ENCODE peak calls at places on chromosomes 7 and 10, in ten cellular contexts. O, E, W, I, J, D, M, A, F and V are unnamed samples.

GRCh38 chr7:49580000-49580399 is 193.4 kb upstream of the VWC2 start:
- DNase-seq in F (no peak), A (no peak), M (no peak), I (no peak), J (no peak), E (no peak), W (no peak), O (no peak), D (no peak), V (no peak)

GRCh38 chr7:135729230-135729629 is 1.2 kb upstream of the SLC13A4 start:
- DNase-seq in F (no peak), O (no peak), M (no peak), E (no peak), J (no peak), I (no peak), W (peak; percentile 30), A (peak; percentile 56), D (no peak), V (no peak)

GRCh38 chr10:129580897-129581296 is 113.9 kb downstream of the MGMT start:
- DNase-seq in A (no peak), E (no peak), O (no peak), W (no peak), M (no peak), F (no peak), J (no peak), D (no peak), I (no peak), V (no peak)

GRCh38 chr7:22278660-22279059 is 78.3 kb downstream of the RAPGEF5 start:
- DNase-seq in M (no peak), O (no peak), A (no peak), J (no peak), D (no peak), I (no peak), F (no peak), E (no peak), W (no peak), V (no peak)

GRCh38 chr10:48523212-48523819 is 81.6 kb downstream of the ARHGAP22 start:
- DNase-seq in I (no peak), M (peak; percentile 91), O (peak; percentile 87), J (no peak), A (peak; percentile 98), F (peak; percentile 65), E (no peak), W (peak; percentile 59), D (no peak), V (peak; percentile 89)

GRCh38 chr7:33050425-33051318 is 11.9 kb downstream of the NT5C3A start:
- DNase-seq in F (no peak), D (no peak), J (no peak), M (peak; percentile 17), A (peak; percentile 72), I (peak; percentile 17), O (peak; percentile 74), W (no peak), E (peak; percentile 35), V (no peak)

GRCh38 chr10:32360241-32360640 is 13.3 kb upstream of the EPC1 start:
- DNase-seq in D (no peak), J (no peak), O (no peak), E (no peak), W (no peak), I (no peak), F (no peak), M (no peak), A (no peak), V (no peak)

GRCh38 chr7:99918959-99919813 is at the start of gene TRIM4:
- DNase-seq in A (peak; percentile 92), D (peak; percentile 94), I (peak; percentile 86), O (peak; percentile 92), E (peak; percentile 94), W (peak; percentile 68), F (peak; percentile 94), J (peak; percentile 96), M (peak; percentile 92), V (peak; percentile 81)

GRCh38 chr7:155296788-155297516 is 726 bp upstream of the INSIG1 start:
- DNase-seq in A (peak; percentile 73), I (peak; percentile 51), J (peak; percentile 84), O (peak; percentile 75), F (peak; percentile 80), W (peak; percentile 27), E (peak; percentile 68), D (peak; percentile 82), M (peak; percentile 77), V (peak; percentile 33)

GRCh38 chr10:96858706-96859050 is 26.6 kb downstream of the LCOR start:
- DNase-seq in M (no peak), D (no peak), A (no peak), O (no peak), I (no peak), E (no peak), F (no peak), W (no peak), J (no peak), V (no peak)

GRCh38 chr7:86846494-86847190 is 202.9 kb downstream of the GRM3 start:
- DNase-seq in E (no peak), W (no peak), M (no peak), I (no peak), O (no peak), F (no peak), A (no peak), J (no peak), D (no peak), V (no peak)

GRCh38 chr10:114708717-114709352 is 50.8 kb upstream of the ABLIM1 start:
- DNase-seq in I (no peak), A (peak; percentile 62), J (no peak), E (peak; percentile 73), D (no peak), M (no peak), O (peak; percentile 95), F (no peak), W (peak; percentile 37), V (peak; percentile 48)

GRCh38 chr7:158094046-158094445 is 493.6 kb downstream of the PTPRN2 start:
- DNase-seq in D (peak; percentile 15), F (no peak), W (no peak), M (no peak), A (no peak), I (no peak), J (no peak), O (no peak), E (no peak), V (no peak)

GRCh38 chr10:49803988-49804387 is 41.9 kb upstream of the OGDHL start:
- DNase-seq in E (no peak), O (no peak), J (no peak), D (no peak), W (no peak), A (no peak), M (no peak), I (no peak), F (no peak), V (no peak)

GRCh38 chr10:34736976-34737771 is 77.9 kb downstream of the PARD3 start:
- DNase-seq in D (no peak), E (no peak), I (no peak), O (no peak), F (no peak), W (no peak), J (no peak), M (no peak), A (no peak), V (no peak)

GRCh38 chr7:108492742-108493141 is 33.2 kb downstream of the PNPLA8 start:
- DNase-seq in O (no peak), M (no peak), J (no peak), I (no peak), E (peak; percentile 40), W (no peak), F (no peak), D (no peak), A (no peak), V (no peak)

GRCh38 chr10:7756360-7756992 is 31.3 kb downstream of the KIN start:
- DNase-seq in F (no peak), J (no peak), A (peak; percentile 33), O (peak; percentile 59), M (peak; percentile 61), I (peak; percentile 33), W (no peak), D (no peak), E (peak; percentile 14), V (no peak)

GRCh38 chr10:34999532-34999931 is 90.6 kb downstream of the CUL2 start:
- DNase-seq in F (no peak), A (no peak), I (no peak), E (no peak), D (no peak), O (no peak), M (no peak), J (no peak), W (no peak), V (no peak)

GRCh38 chr7:101168412-101169049 is 3.2 kb upstream of the VGF start:
- DNase-seq in O (no peak), M (no peak), W (no peak), F (no peak), E (no peak), D (no peak), J (no peak), I (no peak), A (no peak), V (no peak)

GRCh38 chr7:88915615-88916014 is 120.1 kb upstream of the TEX47 start:
- DNase-seq in I (no peak), E (no peak), J (no peak), M (no peak), D (no peak), W (no peak), A (no peak), O (no peak), F (no peak), V (no peak)

GRCh38 chr10:80541144-80541750 is 3.5 kb downstream of the SH2D4B start:
- DNase-seq in I (no peak), A (no peak), E (no peak), F (peak; percentile 58), D (no peak), J (no peak), M (no peak), W (no peak), O (no peak), V (no peak)

GRCh38 chr7:2619120-2619519 is 12.7 kb upstream of the TTYH3 start:
- DNase-seq in D (no peak), J (no peak), M (peak; percentile 33), E (no peak), A (peak; percentile 71), O (peak; percentile 55), W (no peak), I (no peak), F (no peak), V (peak; percentile 44)
- TF ChIP-seq CTCF in D (no peak), J (no peak), M (no peak), E (no peak), A (no peak), O (no peak), W (no peak), I (no peak), F (no peak), V (no peak)

GRCh38 chr10:69222157-69223027 is 2.3 kb downstream of the HKDC1 start:
- DNase-seq in W (no peak), M (peak; percentile 46), D (no peak), A (peak; percentile 76), J (no peak), E (peak; percentile 96), I (no peak), O (peak; percentile 86), F (no peak), V (peak; percentile 27)
- H3K4me3 ChIP-seq in W (no peak overlapping the region), M (no peak overlapping the region), D (no peak overlapping the region), A (no peak overlapping the region), J (no peak overlapping the region), E (peak overlapping the region; percentile 22), I (no peak overlapping the region), O (no peak overlapping the region), F (no peak overlapping the region), V (peak overlapping the region; percentile 13)

GRCh38 chr7:121099572-121099971 is 111.1 kb downstream of the CPED1 start:
- DNase-seq in E (no peak), O (peak; percentile 28), W (no peak), A (no peak), F (no peak), I (no peak), D (no peak), M (no peak), J (no peak), V (no peak)
- TF ChIP-seq CTCF in E (peak; percentile 11), O (peak; percentile 40), W (no peak), A (no peak), F (no peak), I (no peak), D (no peak), M (no peak), J (no peak), V (peak; percentile 21)

GRCh38 chr7:27171636-27172387 is 2.3 kb downstream of the HOXA10 start:
- DNase-seq in E (peak; percentile 30), W (no peak), D (peak; percentile 64), O (no peak), I (peak; percentile 12), M (no peak), A (no peak), J (peak; percentile 55), F (no peak), V (no peak)
- H3K4me3 ChIP-seq in E (no peak overlapping the region), W (peak overlapping the region; percentile 72), D (peak overlapping the region; percentile 84), O (no peak overlapping the region), I (no peak overlapping the region), M (no peak overlapping the region), A (no peak overlapping the region), J (no peak overlapping the region), F (no peak overlapping the region), V (no peak overlapping the region)